ENCODE peak calls at places on chromosome 11, in five cellular contexts. K is lung, S is type B pancreatic cell, U is body of pancreas, D is retinal pigment epithelial cell. H is an unnamed sample.

GRCh38 chr11:16669799-16670415 is 68.5 kb upstream of the C11orf58 start:
- DNase-seq in K (no peak), S (no peak), U (no peak), D (peak), H (no peak)

GRCh38 chr11:69657911-69658605 is 17.1 kb downstream of the LTO1 start:
- DNase-seq in S (no peak), D (peak), U (no peak), K (no peak), H (no peak)

GRCh38 chr11:88475991-88476418 is 138.5 kb upstream of the CTSC start:
- DNase-seq in K (no peak), S (no peak), D (peak), U (no peak), H (no peak)

GRCh38 chr11:85590848-85591483 is 36.2 kb downstream of the DLG2 start:
- DNase-seq in S (no peak), D (peak), U (no peak), K (no peak), H (no peak)

GRCh38 chr11:2825261-2825885 is 60.2 kb downstream of the CDKN1C start:
- DNase-seq in U (peak), S (no peak), K (peak), D (no peak), H (no peak)

GRCh38 chr11:71447791-71448256 is 369 bp downstream of the DHCR7 start:
- DNase-seq in K (peak), D (no peak), U (peak), S (no peak), H (peak)

GRCh38 chr11:72446929-72447753 is 12.8 kb upstream of the CLPB start:
- DNase-seq in D (no peak), K (no peak), U (no peak), S (no peak), H (no peak)

GRCh38 chr11:2314525-2315394 is 12.9 kb downstream of the TSPAN32 start:
- DNase-seq in D (peak), S (no peak), U (peak), K (peak), H (peak)

GRCh38 chr11:77199346-77199745 is 71.3 kb downstream of the MYO7A start:
- DNase-seq in S (no peak), K (no peak), U (peak), D (no peak), H (no peak)

GRCh38 chr11:2684581-2684980 is 15.2 kb downstream of the KCNQ1OT1 start:
- DNase-seq in U (peak), D (no peak), S (no peak), K (no peak), H (no peak)

GRCh38 chr11:77287136-77287535 is 14.3 kb downstream of the GDPD4 start:
- DNase-seq in D (no peak), K (no peak), U (no peak), S (no peak), H (no peak)

GRCh38 chr11:134270250-134270714 is 5.9 kb upstream of the GLB1L3 start:
- DNase-seq in U (no peak), S (no peak), K (no peak), D (no peak), H (no peak)

GRCh38 chr11:43547900-43548381 is 132.6 kb upstream of the HSD17B12 start:
- DNase-seq in S (no peak), D (no peak), K (no peak), U (peak), H (no peak)

GRCh38 chr11:29208117-29208516 is 808.7 kb downstream of the KCNA4 start:
- DNase-seq in K (no peak), D (no peak), S (no peak), U (no peak), H (no peak)

GRCh38 chr11:82864268-82864667 is 36.0 kb downstream of the PRCP start:
- DNase-seq in K (peak), U (peak), D (peak), S (no peak), H (no peak)

GRCh38 chr11:58914821-58915543 is 24.3 kb upstream of the GLYATL1 start:
- DNase-seq in K (no peak), D (no peak), U (no peak), S (no peak), H (no peak)

GRCh38 chr11:33158596-33158995 is 2.7 kb downstream of the CSTF3 start:
- DNase-seq in S (no peak), K (no peak), U (no peak), D (no peak), H (no peak)

GRCh38 chr11:73270089-73270854 is 1.9 kb upstream of the P2RY6 start:
- DNase-seq in K (no peak), D (no peak), U (no peak), S (peak), H (no peak)

GRCh38 chr11:64237484-64237951 is 3.1 kb downstream of the VEGFB start:
- DNase-seq in S (no peak), U (peak), D (no peak), K (peak), H (no peak)

GRCh38 chr11:29616611-29617010 is 400.2 kb downstream of the KCNA4 start:
- DNase-seq in K (no peak), D (peak), U (no peak), S (no peak), H (no peak)

GRCh38 chr11:126712017-126712625 is 288.4 kb downstream of the KIRREL3 start:
- DNase-seq in D (no peak), K (no peak), S (no peak), U (no peak), H (no peak)

GRCh38 chr11:22666320-22666699 is at the start of gene GAS2:
- DNase-seq in K (no peak), D (no peak), S (no peak), U (no peak), H (no peak)

GRCh38 chr11:30935861-30936260 is 349.7 kb upstream of the MPPED2 start:
- DNase-seq in S (no peak), K (no peak), D (no peak), U (no peak), H (no peak)

GRCh38 chr11:114257621-114258558 is 38.3 kb upstream of the NNMT start:
- DNase-seq in D (no peak), S (peak), U (peak), K (no peak), H (no peak)

GRCh38 chr11:210122-210802 is 2.8 kb downstream of the RIC8A start:
- DNase-seq in U (no peak), S (no peak), D (peak), K (no peak), H (no peak)

GRCh38 chr11:64803846-64804345 is 882 bp upstream of the MAP4K2 start:
- DNase-seq in D (no peak), S (no peak), U (no peak), K (no peak), H (no peak)

GRCh38 chr11:20243974-20244373 is 83.7 kb upstream of the DBX1 start:
- DNase-seq in D (no peak), U (no peak), K (no peak), S (no peak), H (no peak)
- TF ChIP-seq CTCF in D (peak), U (no peak), K (no peak), S (peak), H (no peak)

DNA sequence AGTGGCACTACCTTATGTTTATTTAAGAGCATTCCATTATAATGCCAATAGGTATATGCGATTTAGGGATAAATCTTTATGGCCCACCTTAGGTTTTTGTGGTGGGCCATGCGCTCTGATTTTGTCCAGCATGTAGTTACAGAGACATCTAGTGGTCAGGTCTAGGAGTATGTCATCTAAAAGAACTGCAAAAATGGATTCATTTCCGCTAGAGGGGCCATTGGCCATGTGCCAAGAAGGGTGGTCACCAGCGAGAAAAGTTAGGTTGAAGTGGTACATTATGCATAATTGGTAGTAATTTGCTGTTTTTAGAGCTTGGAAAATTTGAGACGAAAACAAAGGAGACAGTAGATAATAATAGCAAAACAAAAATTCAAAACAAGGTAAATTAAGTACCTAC is 27.7 kb downstream of the LRRC4C start:
- DNase-seq in K (no peak), S (no peak), U (no peak), D (no peak), H (no peak)
- TF ChIP-seq CTCF in K (no peak), S (peak), U (no peak), D (peak), H (no peak)

GRCh38 chr11:102276302-102277182 is 40.7 kb upstream of the BIRC3 start:
- DNase-seq in K (no peak), S (no peak), U (no peak), D (no peak), H (no peak)

GRCh38 chr11:102284008-102284407 is 33.3 kb upstream of the BIRC3 start:
- DNase-seq in U (no peak), D (no peak), K (no peak), S (no peak), H (no peak)

GRCh38 chr11:102283088-102283487 is 34.2 kb upstream of the BIRC3 start:
- DNase-seq in D (no peak), K (no peak), S (no peak), U (no peak), H (no peak)

GRCh38 chr11:102280237-102280833 is 36.9 kb upstream of the BIRC3 start:
- DNase-seq in U (no peak), S (no peak), K (no peak), D (no peak), H (no peak)

GRCh38 chr11:102279641-102280170 is 37.6 kb upstream of the BIRC3 start:
- DNase-seq in K (no peak), D (no peak), S (no peak), U (no peak), H (no peak)
- TF ChIP-seq CTCF in K (no peak), D (peak), S (peak), U (no peak), H (no peak)

DNA sequence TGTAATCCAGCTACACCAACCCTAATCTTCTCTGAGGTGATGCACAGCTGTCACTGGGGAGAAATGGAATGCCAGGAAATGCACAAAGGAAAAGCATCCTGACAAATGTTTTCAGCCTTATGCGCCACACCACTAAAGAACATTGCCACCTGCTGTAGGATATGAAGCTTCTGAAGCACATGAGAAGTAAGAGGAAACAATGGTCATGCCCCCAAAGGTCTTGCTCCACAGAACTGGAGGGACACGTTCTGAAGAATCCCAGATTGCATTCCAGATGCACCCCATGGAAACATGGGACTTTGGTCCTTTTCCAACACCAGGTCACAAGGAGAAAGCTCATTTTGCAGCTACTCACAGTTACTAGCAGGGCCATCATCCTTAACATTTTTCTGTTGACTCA is 48.7 kb upstream of the ZBED5 start:
- DNase-seq in S (no peak), U (no peak), K (no peak), D (peak), H (no peak)
- TF ChIP-seq CTCF in S (no peak), U (no peak), K (no peak), D (peak), H (no peak)

GRCh38 chr11:9060700-9061111 is 30.7 kb downstream of the SCUBE2 start:
- DNase-seq in K (no peak), S (no peak), U (no peak), D (no peak), H (no peak)
- TF ChIP-seq CTCF in K (no peak), S (peak), U (no peak), D (peak), H (no peak)

GRCh38 chr11:129292092-129292491 is 83.6 kb upstream of the BARX2 start:
- DNase-seq in D (no peak), K (no peak), U (no peak), S (no peak), H (no peak)

GRCh38 chr11:129291556-129291955 is 84.1 kb upstream of the BARX2 start:
- DNase-seq in U (no peak), K (no peak), S (no peak), D (no peak), H (no peak)

GRCh38 chr11:129290966-129291365 is 84.7 kb upstream of the BARX2 start:
- DNase-seq in U (no peak), K (no peak), S (no peak), D (no peak), H (no peak)

GRCh38 chr11:129287920-129288319 is 87.7 kb upstream of the BARX2 start:
- DNase-seq in U (no peak), D (no peak), S (no peak), K (no peak), H (no peak)

GRCh38 chr11:129289350-129290040 is 86.2 kb upstream of the BARX2 start:
- DNase-seq in K (no peak), U (no peak), D (no peak), S (no peak), H (no peak)
- TF ChIP-seq CTCF in K (no peak), U (no peak), D (no peak), S (peak), H (no peak)

GRCh38 chr11:55357560-55358184 is 10.1 kb upstream of the OR4A15 start:
- DNase-seq in S (no peak), D (no peak), U (no peak), K (no peak), H (no peak)
- TF ChIP-seq CTCF in S (no peak), D (no peak), U (no peak), K (no peak), H (no peak)

GRCh38 chr11:96055706-96056387 is 131.9 kb upstream of the MTMR2 start:
- DNase-seq in D (no peak), U (no peak), S (no peak), K (no peak), H (no peak)

GRCh38 chr11:96051820-96052219 is 127.9 kb upstream of the MTMR2 start:
- DNase-seq in S (no peak), K (no peak), D (no peak), U (no peak), H (no peak)

GRCh38 chr11:96052921-96053631 is 129.2 kb upstream of the MTMR2 start:
- DNase-seq in D (no peak), S (no peak), K (no peak), U (no peak), H (no peak)

GRCh38 chr11:96056581-96056980 is 132.7 kb upstream of the MTMR2 start:
- DNase-seq in S (no peak), K (no peak), U (no peak), D (no peak), H (no peak)

DNA sequence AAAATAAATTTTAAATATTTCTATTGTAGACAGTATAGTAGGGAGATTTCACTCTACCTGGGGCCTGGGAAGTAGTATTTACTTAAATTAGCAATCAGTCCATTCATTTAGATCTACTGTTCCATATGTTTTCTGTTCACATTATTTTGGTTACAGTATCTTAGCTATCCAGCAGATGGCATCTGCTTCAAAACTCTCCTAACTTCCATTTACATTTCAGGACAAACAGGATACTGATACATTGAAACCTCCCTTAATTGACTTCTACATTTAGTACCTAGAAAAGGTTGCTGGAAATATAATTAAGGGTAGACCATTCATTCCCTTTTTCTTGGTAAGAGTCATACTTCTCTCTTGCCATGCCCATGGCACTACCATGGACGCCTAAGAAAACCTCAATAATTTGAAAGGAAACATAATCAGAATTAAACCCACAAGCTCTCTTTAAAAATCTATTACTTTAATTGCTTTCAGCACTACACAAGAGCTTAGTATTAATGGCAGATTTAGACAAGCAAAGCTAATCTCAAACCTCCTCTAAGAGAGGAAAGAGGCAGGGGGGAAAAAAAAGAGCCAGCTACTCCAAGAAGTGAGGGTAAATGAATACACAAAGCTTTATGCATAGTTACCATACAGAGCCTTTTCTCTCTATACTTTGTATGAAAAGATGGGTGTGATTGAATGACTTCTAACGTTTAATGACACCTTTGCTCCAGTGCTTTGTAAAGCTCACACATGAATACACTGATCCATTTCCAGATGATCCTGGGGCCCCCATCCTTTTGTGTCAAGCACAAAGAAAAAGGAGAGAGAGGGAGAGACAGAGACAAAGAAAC is 131.2 kb upstream of the MTMR2 start:
- DNase-seq in K (no peak), S (no peak), U (no peak), D (peak), H (no peak)
- TF ChIP-seq CTCF in K (peak), S (peak), U (peak), D (peak), H (peak)